ENCODE peak calls at places on chromosomes 2 and 18, in four cellular contexts. J, H, M and D are unnamed samples.

GRCh38 chr2:188202777-188203176 is 88.9 kb upstream of the GULP1 start:
- DNase-seq in H (no peak), M (no peak), J (no peak), D (no peak)

GRCh38 chr2:85920810-85921545 is 32.2 kb upstream of the ST3GAL5 start:
- DNase-seq in J (no peak), M (no peak), H (no peak), D (no peak)

GRCh38 chr18:64663086-64663485 is 514.2 kb upstream of the LINC00305 start:
- DNase-seq in J (no peak), M (no peak), H (no peak), D (no peak)

GRCh38 chr18:56804395-56804794 is 153.2 kb downstream of the WDR7 start:
- DNase-seq in J (no peak), M (no peak), H (no peak), D (no peak)

GRCh38 chr2:71559828-71560210 is 106.5 kb downstream of the DYSF start:
- DNase-seq in H (no peak), M (no peak), J (no peak), D (no peak)

GRCh38 chr2:223601932-223602676 is at the start of gene SCG2:
- DNase-seq in H (no peak), J (peak; percentile 74), M (peak; percentile 80), D (peak; percentile 78)

GRCh38 chr2:191049728-191050639 is 36.0 kb upstream of the STAT1 start:
- DNase-seq in J (no peak), H (no peak), M (peak; percentile 76), D (no peak)

GRCh38 chr2:95760839-95761525 is 169.2 kb downstream of the TRIM43 start:
- DNase-seq in J (no peak), M (no peak), H (no peak), D (no peak)

GRCh38 chr2:69166465-69166811 is 153.5 kb downstream of the ANTXR1 start:
- DNase-seq in H (no peak), M (no peak), J (no peak), D (no peak)

GRCh38 chr2:170204561-170204960 is 26.6 kb downstream of the MYO3B start:
- DNase-seq in J (no peak), M (no peak), H (no peak), D (no peak)

GRCh38 chr18:66635342-66635741 is 31.5 kb upstream of the CDH19 start:
- DNase-seq in J (no peak), M (no peak), H (no peak), D (no peak)

GRCh38 chr18:57784034-57784815 is 18.9 kb downstream of the ATP8B1 start:
- DNase-seq in H (no peak), J (no peak), M (no peak), D (no peak)

GRCh38 chr18:36380173-36380827 is 82.8 kb downstream of the FHOD3 start:
- DNase-seq in J (no peak), H (no peak), M (no peak), D (no peak)

GRCh38 chr2:213145723-213146242 is 5.6 kb downstream of the IKZF2 start:
- DNase-seq in H (no peak), J (no peak), M (no peak), D (no peak)

GRCh38 chr2:26018184-26018716 is 15.6 kb upstream of the RAB10 start:
- DNase-seq in H (no peak), J (no peak), M (peak; percentile 88), D (peak; percentile 79)

GRCh38 chr2:178908810-178909209 is 101.6 kb upstream of the TTN start:
- DNase-seq in J (no peak), M (no peak), H (no peak), D (no peak)

GRCh38 chr2:240635116-240635997 is 10.1 kb downstream of the GPR35 start:
- DNase-seq in J (peak; percentile 25), M (no peak), H (peak; percentile 22), D (no peak)

GRCh38 chr2:186909095-186909494 is 60.1 kb upstream of the ZSWIM2 start:
- DNase-seq in M (no peak), J (no peak), H (no peak), D (no peak)